ENCODE peak calls at places on chromosome 19, in four cellular contexts. V is A549, U is HepG2, O is WTC11. F is an unnamed sample.

GRCh38 chr19:35608250-35608649 is 4.3 kb upstream of the HAUS5 start:
- DNase-seq in V (peak), O (no peak), U (no peak), F (no peak)

GRCh38 chr19:18401580-18402112 is 4.2 kb upstream of the LRRC25 start:
- DNase-seq in O (no peak), V (peak), U (peak), F (peak)

GRCh38 chr19:44590245-44591059 is 22.9 kb upstream of the IGSF23 start:
- DNase-seq in O (no peak), V (no peak), U (no peak), F (peak)

GRCh38 chr19:16148443-16149045 is 5.1 kb downstream of the HSH2D start:
- DNase-seq in O (no peak), V (no peak), U (no peak), F (no peak)

GRCh38 chr19:2503521-2504109 is 27.7 kb downstream of the GADD45B start:
- DNase-seq in V (peak), U (no peak), O (no peak), F (peak)

GRCh38 chr19:34254552-34255432 is at the start of gene GARRE1:
- DNase-seq in O (peak), U (no peak), V (peak), F (peak)

GRCh38 chr19:32692727-32693061 is 1.1 kb downstream of the NUDT19 start:
- DNase-seq in U (no peak), O (no peak), V (peak), F (no peak)

GRCh38 chr19:14437578-14438140 is 4.6 kb downstream of the PKN1 start:
- DNase-seq in V (no peak), U (no peak), O (no peak), F (no peak)

GRCh38 chr19:46616631-46617322 is 8.1 kb downstream of the PTGIR start:
- DNase-seq in O (peak), U (peak), V (peak), F (peak)

GRCh38 chr19:6413291-6413690 is 11.3 kb downstream of the KHSRP start:
- DNase-seq in U (no peak), V (no peak), O (no peak), F (peak)

GRCh38 chr19:1935484-1936208 is 5.3 kb upstream of the CSNK1G2 start:
- DNase-seq in O (no peak), V (peak), U (peak), F (peak)

GRCh38 chr19:4124638-4125037 is 716 bp upstream of the MAP2K2 start:
- DNase-seq in V (no peak), O (no peak), U (no peak), F (no peak)

GRCh38 chr19:35266904-35267817 is 1.6 kb upstream of the USF2 start:
- DNase-seq in O (peak), U (no peak), V (peak), F (peak)

GRCh38 chr19:32203161-32203560 is 142.2 kb upstream of the ZNF507 start:
- DNase-seq in O (no peak), U (no peak), V (no peak), F (no peak)

GRCh38 chr19:17340302-17340870 is 3.0 kb downstream of the GTPBP3 start:
- DNase-seq in U (peak), O (peak), V (peak), F (peak)

GRCh38 chr19:2986951-2987491 is 9.7 kb downstream of the TLE6 start:
- DNase-seq in O (peak), U (no peak), V (no peak), F (peak)

GRCh38 chr19:28586501-28586900 is 626.5 kb downstream of the UQCRFS1 start:
- DNase-seq in O (no peak), V (no peak), U (no peak), F (no peak)

GRCh38 chr19:12939908-12940533 is 1.6 kb downstream of the CALR start:
- DNase-seq in O (no peak), U (no peak), V (no peak), F (no peak)

GRCh38 chr19:46009530-46010510 is 13.0 kb downstream of the PGLYRP1 start:
- DNase-seq in O (peak), V (peak), U (peak), F (peak)

GRCh38 chr19:6412111-6412999 is 12.3 kb downstream of the KHSRP start:
- DNase-seq in O (peak), V (peak), U (peak), F (peak)

GRCh38 chr19:9407827-9408226 is 27.5 kb downstream of the ZNF266 start:
- DNase-seq in U (no peak), V (no peak), O (no peak), F (no peak)

GRCh38 chr19:45872095-45872919 is 8.2 kb downstream of the FOXA3 start:
- DNase-seq in U (no peak), V (no peak), O (no peak), F (no peak)

GRCh38 chr19:2675892-2676291 is 26.6 kb downstream of the GNG7 start:
- DNase-seq in V (no peak), O (no peak), U (no peak), F (no peak)

GRCh38 chr19:3338541-3339181 is 27.7 kb upstream of the NFIC start:
- DNase-seq in O (no peak), V (no peak), U (no peak), F (no peak)

GRCh38 chr19:43768273-43769050 is 12.3 kb downstream of the KCNN4 start:
- DNase-seq in O (no peak), U (no peak), V (no peak), F (peak)

GRCh38 chr19:14073232-14073924 is 792 bp downstream of the MISP3 start:
- DNase-seq in V (peak), U (no peak), O (peak), F (peak)

GRCh38 chr19:55836340-55836739 is at the start of gene NLRP4:
- DNase-seq in V (peak), O (no peak), U (no peak), F (peak)

GRCh38 chr19:35000647-35001501 is 751 bp downstream of the GRAMD1A start:
- DNase-seq in O (peak), V (peak), U (peak), F (peak)

GRCh38 chr19:27752530-27753184 is 1460.3 kb downstream of the UQCRFS1 start:
- DNase-seq in U (no peak), O (no peak), V (no peak), F (no peak)

GRCh38 chr19:19652482-19653295 is 9.2 kb upstream of the GMIP start:
- DNase-seq in V (no peak), O (no peak), U (no peak), F (no peak)

GRCh38 chr19:19650331-19650730 is 6.9 kb upstream of the GMIP start:
- DNase-seq in U (no peak), V (no peak), O (no peak), F (no peak)

GRCh38 chr19:19649159-19649558 is 5.7 kb upstream of the GMIP start:
- DNase-seq in V (no peak), U (no peak), O (no peak), F (no peak)

GRCh38 chr19:19649580-19649995 is 6.1 kb upstream of the GMIP start:
- DNase-seq in V (no peak), O (no peak), U (no peak), F (no peak)

DNA sequence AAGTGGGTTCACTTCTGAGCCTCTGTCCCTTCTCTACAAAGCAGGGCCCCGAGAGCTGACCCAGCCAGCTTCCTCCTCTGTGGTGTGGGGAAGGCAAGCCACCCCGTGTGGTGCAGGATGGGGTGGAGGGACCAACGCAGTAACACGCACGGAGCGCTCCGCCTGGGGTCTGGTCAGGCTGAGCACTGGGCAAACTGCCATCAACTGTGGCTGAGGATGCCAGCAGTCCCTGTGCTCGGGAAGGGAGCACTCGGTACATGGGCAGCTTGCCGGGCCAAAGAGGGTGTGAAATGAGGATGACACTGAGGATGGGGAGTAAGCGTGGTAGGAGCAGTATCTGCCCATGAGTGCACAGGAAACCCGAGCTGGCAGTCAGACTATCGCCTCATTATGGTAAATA is 7.6 kb upstream of the GMIP start:
- DNase-seq in V (no peak), U (no peak), O (no peak), F (no peak)
- TF ChIP-seq HMGXB4 in V (no peak), U (no peak), O (no peak), F (no peak)

GRCh38 chr19:39474139-39474620 is 6.5 kb upstream of the TIMM50 start:
- DNase-seq in V (peak), U (peak), O (peak), F (peak)
- TF ChIP-seq JUN in V (no peak), U (no peak), O (no peak), F (no peak)

GRCh38 chr19:53553865-53554791 is 16.2 kb downstream of the ZNF331 start:
- DNase-seq in O (peak), U (no peak), V (peak), F (no peak)
- TF ChIP-seq HMGXB4 in O (no peak), U (no peak), V (no peak), F (no peak)

DNA sequence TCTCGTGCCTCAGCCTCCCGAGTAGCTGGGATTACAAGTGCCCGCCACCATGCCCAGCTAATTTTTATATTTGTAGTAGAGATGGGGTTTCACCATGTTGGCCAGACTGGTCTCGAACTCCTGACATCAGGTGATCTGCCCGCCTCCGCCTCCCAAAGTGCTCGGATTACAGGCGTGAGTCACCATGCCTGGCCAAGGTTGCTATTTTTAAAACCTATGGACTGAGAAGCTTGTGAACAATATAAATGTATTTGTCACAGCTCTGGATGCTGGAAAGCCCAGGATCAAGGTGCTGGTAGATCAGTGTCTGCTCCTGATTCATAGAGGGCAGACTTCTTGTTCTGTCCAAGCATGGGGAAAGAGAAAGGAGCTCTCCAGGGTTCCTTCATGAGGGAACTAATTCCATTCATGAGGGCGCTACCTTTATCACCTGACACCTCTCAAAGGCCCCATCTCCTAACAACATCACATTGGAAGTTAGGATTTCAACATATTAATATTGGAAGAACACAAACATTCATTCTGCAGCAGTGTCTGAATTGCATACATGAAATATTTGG is 16.1 kb downstream of the CARD8 start:
- DNase-seq in V (no peak), U (no peak), O (no peak), F (peak)
- TF ChIP-seq JUN in V (no peak), U (no peak), O (no peak), F (no peak)

GRCh38 chr19:31125071-31125470 is 224.2 kb downstream of the TSHZ3 start:
- DNase-seq in V (no peak), U (no peak), O (no peak), F (no peak)
- TF ChIP-seq HMGXB4 in V (no peak), U (no peak), O (no peak), F (no peak)

F was measured in K562.